ENCODE peak calls at places on chromosomes 4 and X, in eight cellular contexts. One of them, this sample, is unnamed.

GRCh38 chr4:41216294-41217019 is 2.1 kb upstream of the APBB2 start:
- DNase-seq in kidney glomerular epithelial cell: peak; percentile 74
- DNase-seq in testis: peak; percentile 83
- DNase-seq in stimulated activated CD4-positive, alpha-beta T cell treated with anti-CD3 and anti-CD28 coated beads, TNF-alpha, amount 100 ng/mL, for 48 hours: peak; percentile 44
- DNase-seq in hippocampal formation: peak; percentile 32
- DNase-seq in occipital lobe: peak; percentile 57
- DNase-seq in AG10803: peak; percentile 73
- DNase-seq in H1: peak; percentile 91
- DNase-seq in this sample: peak; percentile 52

GRCh38 chr4:113328514-113328913 is 279.1 kb downstream of the ANK2 start:
- DNase-seq in stimulated activated CD4-positive, alpha-beta T cell treated with anti-CD3 and anti-CD28 coated beads, TNF-alpha, amount 100 ng/mL, for 48 hours: no peak
- DNase-seq in hippocampal formation: no peak
- DNase-seq in occipital lobe: no peak
- DNase-seq in H1: peak; percentile 65
- DNase-seq in testis: peak; percentile 28
- DNase-seq in kidney glomerular epithelial cell: no peak
- DNase-seq in AG10803: no peak
- DNase-seq in this sample: no peak

GRCh38 chrX:32525234-32525633 is 686.1 kb downstream of the DMD start:
- DNase-seq in hippocampal formation: no peak
- DNase-seq in occipital lobe: no peak
- DNase-seq in stimulated activated CD4-positive, alpha-beta T cell treated with anti-CD3 and anti-CD28 coated beads, TNF-alpha, amount 100 ng/mL, for 48 hours: no peak
- DNase-seq in AG10803: no peak
- DNase-seq in kidney glomerular epithelial cell: no peak
- DNase-seq in testis: no peak
- DNase-seq in H1: no peak
- DNase-seq in this sample: no peak

GRCh38 chr4:174284181-174284886 is 623 bp downstream of the CEP44 start:
- DNase-seq in H1: no peak
- DNase-seq in AG10803: peak; percentile 49
- DNase-seq in occipital lobe: no peak
- DNase-seq in testis: no peak
- DNase-seq in stimulated activated CD4-positive, alpha-beta T cell treated with anti-CD3 and anti-CD28 coated beads, TNF-alpha, amount 100 ng/mL, for 48 hours: no peak
- DNase-seq in hippocampal formation: no peak
- DNase-seq in kidney glomerular epithelial cell: peak; percentile 67
- DNase-seq in this sample: no peak

GRCh38 chr4:80253510-80253909 is 13.0 kb upstream of the FGF5 start:
- DNase-seq in testis: no peak
- DNase-seq in stimulated activated CD4-positive, alpha-beta T cell treated with anti-CD3 and anti-CD28 coated beads, TNF-alpha, amount 100 ng/mL, for 48 hours: no peak
- DNase-seq in kidney glomerular epithelial cell: no peak
- DNase-seq in hippocampal formation: no peak
- DNase-seq in AG10803: no peak
- DNase-seq in H1: no peak
- DNase-seq in occipital lobe: no peak
- DNase-seq in this sample: no peak

GRCh38 chr4:1855334-1856070 is 454 bp downstream of the LETM1 start:
- DNase-seq in occipital lobe: no peak
- DNase-seq in kidney glomerular epithelial cell: no peak
- DNase-seq in testis: peak; percentile 41
- DNase-seq in H1: peak; percentile 57
- DNase-seq in AG10803: no peak
- DNase-seq in hippocampal formation: no peak
- DNase-seq in stimulated activated CD4-positive, alpha-beta T cell treated with anti-CD3 and anti-CD28 coated beads, TNF-alpha, amount 100 ng/mL, for 48 hours: no peak
- DNase-seq in this sample: no peak

GRCh38 chr4:110532901-110533589 is 57.1 kb downstream of the ENPEP start:
- DNase-seq in testis: no peak
- DNase-seq in occipital lobe: no peak
- DNase-seq in stimulated activated CD4-positive, alpha-beta T cell treated with anti-CD3 and anti-CD28 coated beads, TNF-alpha, amount 100 ng/mL, for 48 hours: no peak
- DNase-seq in H1: no peak
- DNase-seq in kidney glomerular epithelial cell: no peak
- DNase-seq in hippocampal formation: no peak
- DNase-seq in AG10803: peak; percentile 78
- DNase-seq in this sample: no peak

GRCh38 chrX:119762718-119763117 is 4.3 kb downstream of the SOWAHD start:
- DNase-seq in kidney glomerular epithelial cell: peak; percentile 20
- DNase-seq in AG10803: peak; percentile 61
- DNase-seq in H1: no peak
- DNase-seq in testis: no peak
- DNase-seq in occipital lobe: no peak
- DNase-seq in stimulated activated CD4-positive, alpha-beta T cell treated with anti-CD3 and anti-CD28 coated beads, TNF-alpha, amount 100 ng/mL, for 48 hours: no peak
- DNase-seq in hippocampal formation: no peak
- DNase-seq in this sample: no peak

GRCh38 chrX:150935466-150935865 is 37.0 kb upstream of the CD99L2 start:
- DNase-seq in kidney glomerular epithelial cell: peak; percentile 33
- DNase-seq in stimulated activated CD4-positive, alpha-beta T cell treated with anti-CD3 and anti-CD28 coated beads, TNF-alpha, amount 100 ng/mL, for 48 hours: no peak
- DNase-seq in testis: no peak
- DNase-seq in hippocampal formation: no peak
- DNase-seq in AG10803: peak; percentile 88
- DNase-seq in H1: no peak
- DNase-seq in occipital lobe: no peak
- DNase-seq in this sample: no peak

GRCh38 chrX:104482757-104483156 is 83.2 kb upstream of the IL1RAPL2 start:
- DNase-seq in occipital lobe: no peak
- DNase-seq in stimulated activated CD4-positive, alpha-beta T cell treated with anti-CD3 and anti-CD28 coated beads, TNF-alpha, amount 100 ng/mL, for 48 hours: no peak
- DNase-seq in AG10803: no peak
- DNase-seq in H1: no peak
- DNase-seq in kidney glomerular epithelial cell: no peak
- DNase-seq in hippocampal formation: no peak
- DNase-seq in testis: no peak
- DNase-seq in this sample: no peak

GRCh38 chr4:140609548-140610425 is 41.0 kb upstream of the UCP1 start:
- DNase-seq in testis: no peak
- DNase-seq in occipital lobe: no peak
- DNase-seq in AG10803: peak; percentile 49
- DNase-seq in stimulated activated CD4-positive, alpha-beta T cell treated with anti-CD3 and anti-CD28 coated beads, TNF-alpha, amount 100 ng/mL, for 48 hours: no peak
- DNase-seq in hippocampal formation: no peak
- DNase-seq in H1: no peak
- DNase-seq in kidney glomerular epithelial cell: peak; percentile 67
- DNase-seq in this sample: peak; percentile 11

GRCh38 chr4:163367651-163368050 is 24.0 kb downstream of the NPY5R start:
- DNase-seq in testis: no peak
- DNase-seq in hippocampal formation: no peak
- DNase-seq in stimulated activated CD4-positive, alpha-beta T cell treated with anti-CD3 and anti-CD28 coated beads, TNF-alpha, amount 100 ng/mL, for 48 hours: no peak
- DNase-seq in kidney glomerular epithelial cell: peak; percentile 32
- DNase-seq in H1: no peak
- DNase-seq in AG10803: no peak
- DNase-seq in occipital lobe: no peak
- DNase-seq in this sample: no peak

GRCh38 chr4:8699479-8700145 is 107.0 kb downstream of the CPZ start:
- DNase-seq in H1: peak; percentile 42
- DNase-seq in occipital lobe: no peak
- DNase-seq in testis: no peak
- DNase-seq in stimulated activated CD4-positive, alpha-beta T cell treated with anti-CD3 and anti-CD28 coated beads, TNF-alpha, amount 100 ng/mL, for 48 hours: no peak
- DNase-seq in kidney glomerular epithelial cell: no peak
- DNase-seq in hippocampal formation: no peak
- DNase-seq in AG10803: no peak
- DNase-seq in this sample: no peak

GRCh38 chrX:77003956-77004355 is 443.2 kb upstream of the FGF16 start:
- DNase-seq in H1: no peak
- DNase-seq in AG10803: peak; percentile 38
- DNase-seq in occipital lobe: no peak
- DNase-seq in hippocampal formation: no peak
- DNase-seq in kidney glomerular epithelial cell: no peak
- DNase-seq in stimulated activated CD4-positive, alpha-beta T cell treated with anti-CD3 and anti-CD28 coated beads, TNF-alpha, amount 100 ng/mL, for 48 hours: peak; percentile 20
- DNase-seq in testis: no peak
- DNase-seq in this sample: no peak

GRCh38 chrX:34770511-34770910 is 113.4 kb upstream of the TMEM47 start:
- DNase-seq in kidney glomerular epithelial cell: no peak
- DNase-seq in hippocampal formation: no peak
- DNase-seq in AG10803: peak; percentile 81
- DNase-seq in testis: no peak
- DNase-seq in H1: no peak
- DNase-seq in stimulated activated CD4-positive, alpha-beta T cell treated with anti-CD3 and anti-CD28 coated beads, TNF-alpha, amount 100 ng/mL, for 48 hours: no peak
- DNase-seq in occipital lobe: no peak
- DNase-seq in this sample: no peak

GRCh38 chr4:158906073-158906472 is 137.2 kb downstream of the FNIP2 start:
- DNase-seq in kidney glomerular epithelial cell: no peak
- DNase-seq in AG10803: no peak
- DNase-seq in H1: no peak
- DNase-seq in hippocampal formation: no peak
- DNase-seq in occipital lobe: no peak
- DNase-seq in stimulated activated CD4-positive, alpha-beta T cell treated with anti-CD3 and anti-CD28 coated beads, TNF-alpha, amount 100 ng/mL, for 48 hours: no peak
- DNase-seq in testis: no peak
- DNase-seq in this sample: no peak

GRCh38 chrX:68432648-68433047 is 647 bp downstream of the OPHN1 start:
- DNase-seq in hippocampal formation: no peak
- DNase-seq in testis: no peak
- DNase-seq in H1: no peak
- DNase-seq in occipital lobe: no peak
- DNase-seq in kidney glomerular epithelial cell: no peak
- DNase-seq in AG10803: peak; percentile 22
- DNase-seq in stimulated activated CD4-positive, alpha-beta T cell treated with anti-CD3 and anti-CD28 coated beads, TNF-alpha, amount 100 ng/mL, for 48 hours: no peak
- DNase-seq in this sample: no peak

GRCh38 chr4:3307891-3308575 is 15.2 kb downstream of the RGS12 start:
- DNase-seq in occipital lobe: no peak
- DNase-seq in stimulated activated CD4-positive, alpha-beta T cell treated with anti-CD3 and anti-CD28 coated beads, TNF-alpha, amount 100 ng/mL, for 48 hours: no peak
- DNase-seq in H1: no peak
- DNase-seq in testis: no peak
- DNase-seq in kidney glomerular epithelial cell: no peak
- DNase-seq in hippocampal formation: no peak
- DNase-seq in AG10803: no peak
- DNase-seq in this sample: no peak

GRCh38 chrX:69618803-69619202 is 2.9 kb downstream of the EDA start:
- DNase-seq in kidney glomerular epithelial cell: peak; percentile 5
- DNase-seq in hippocampal formation: peak; percentile 9
- DNase-seq in H1: no peak
- DNase-seq in testis: peak; percentile 14
- DNase-seq in occipital lobe: no peak
- DNase-seq in AG10803: peak; percentile 3
- DNase-seq in stimulated activated CD4-positive, alpha-beta T cell treated with anti-CD3 and anti-CD28 coated beads, TNF-alpha, amount 100 ng/mL, for 48 hours: no peak
- DNase-seq in this sample: no peak

GRCh38 chr4:121228851-121229250 is 64.7 kb upstream of the TNIP3 start:
- DNase-seq in testis: no peak
- DNase-seq in occipital lobe: no peak
- DNase-seq in kidney glomerular epithelial cell: no peak
- DNase-seq in stimulated activated CD4-positive, alpha-beta T cell treated with anti-CD3 and anti-CD28 coated beads, TNF-alpha, amount 100 ng/mL, for 48 hours: no peak
- DNase-seq in hippocampal formation: no peak
- DNase-seq in AG10803: no peak
- DNase-seq in H1: no peak
- DNase-seq in this sample: no peak

GRCh38 chrX:120840826-120841225 is 34.8 kb downstream of the CT47B1 start:
- DNase-seq in occipital lobe: no peak
- DNase-seq in hippocampal formation: no peak
- DNase-seq in stimulated activated CD4-positive, alpha-beta T cell treated with anti-CD3 and anti-CD28 coated beads, TNF-alpha, amount 100 ng/mL, for 48 hours: no peak
- DNase-seq in AG10803: peak; percentile 64
- DNase-seq in H1: no peak
- DNase-seq in testis: no peak
- DNase-seq in kidney glomerular epithelial cell: no peak
- DNase-seq in this sample: no peak

GRCh38 chrX:154329284-154329683 is 33.7 kb downstream of the TKTL1 start:
- DNase-seq in kidney glomerular epithelial cell: no peak
- DNase-seq in H1: no peak
- DNase-seq in occipital lobe: no peak
- DNase-seq in stimulated activated CD4-positive, alpha-beta T cell treated with anti-CD3 and anti-CD28 coated beads, TNF-alpha, amount 100 ng/mL, for 48 hours: no peak
- DNase-seq in AG10803: no peak
- DNase-seq in testis: no peak
- DNase-seq in hippocampal formation: no peak
- DNase-seq in this sample: no peak

GRCh38 chr4:166075599-166075998 is 202.6 kb downstream of the TLL1 start:
- DNase-seq in stimulated activated CD4-positive, alpha-beta T cell treated with anti-CD3 and anti-CD28 coated beads, TNF-alpha, amount 100 ng/mL, for 48 hours: no peak
- DNase-seq in testis: no peak
- DNase-seq in hippocampal formation: no peak
- DNase-seq in H1: no peak
- DNase-seq in occipital lobe: no peak
- DNase-seq in AG10803: no peak
- DNase-seq in kidney glomerular epithelial cell: no peak
- DNase-seq in this sample: no peak

GRCh38 chr4:13654158-13654797 is 26.8 kb upstream of the BOD1L1 start:
- DNase-seq in hippocampal formation: peak; percentile 73
- DNase-seq in AG10803: peak; percentile 50
- DNase-seq in stimulated activated CD4-positive, alpha-beta T cell treated with anti-CD3 and anti-CD28 coated beads, TNF-alpha, amount 100 ng/mL, for 48 hours: peak; percentile 74
- DNase-seq in testis: peak; percentile 92
- DNase-seq in H1: peak; percentile 93
- DNase-seq in kidney glomerular epithelial cell: peak; percentile 51
- DNase-seq in occipital lobe: peak; percentile 79
- DNase-seq in this sample: peak; percentile 36

GRCh38 chr4:7070729-7071511 is 3.1 kb upstream of the GRPEL1 start:
- DNase-seq in H1: peak; percentile 98
- DNase-seq in hippocampal formation: peak; percentile 66
- DNase-seq in AG10803: peak; percentile 57
- DNase-seq in occipital lobe: peak; percentile 66
- DNase-seq in stimulated activated CD4-positive, alpha-beta T cell treated with anti-CD3 and anti-CD28 coated beads, TNF-alpha, amount 100 ng/mL, for 48 hours: peak; percentile 82
- DNase-seq in kidney glomerular epithelial cell: peak; percentile 66
- DNase-seq in testis: peak; percentile 91
- DNase-seq in this sample: no peak

GRCh38 chr4:184833046-184833838 is 7.5 kb upstream of the ACSL1 start:
- DNase-seq in H1: no peak
- DNase-seq in AG10803: no peak
- DNase-seq in testis: no peak
- DNase-seq in kidney glomerular epithelial cell: no peak
- DNase-seq in occipital lobe: no peak
- DNase-seq in stimulated activated CD4-positive, alpha-beta T cell treated with anti-CD3 and anti-CD28 coated beads, TNF-alpha, amount 100 ng/mL, for 48 hours: no peak
- DNase-seq in hippocampal formation: no peak
- DNase-seq in this sample: no peak

GRCh38 chrX:130770615-130771014 is 132.4 kb downstream of the ENOX2 start:
- DNase-seq in AG10803: peak; percentile 68
- DNase-seq in occipital lobe: no peak
- DNase-seq in stimulated activated CD4-positive, alpha-beta T cell treated with anti-CD3 and anti-CD28 coated beads, TNF-alpha, amount 100 ng/mL, for 48 hours: no peak
- DNase-seq in testis: no peak
- DNase-seq in H1: no peak
- DNase-seq in hippocampal formation: no peak
- DNase-seq in kidney glomerular epithelial cell: peak; percentile 21
- DNase-seq in this sample: no peak

GRCh38 chrX:9907645-9908387 is 59.3 kb upstream of the CLDN34 start:
- DNase-seq in AG10803: no peak
- DNase-seq in occipital lobe: no peak
- DNase-seq in H1: no peak
- DNase-seq in testis: no peak
- DNase-seq in stimulated activated CD4-positive, alpha-beta T cell treated with anti-CD3 and anti-CD28 coated beads, TNF-alpha, amount 100 ng/mL, for 48 hours: no peak
- DNase-seq in hippocampal formation: no peak
- DNase-seq in kidney glomerular epithelial cell: no peak
- DNase-seq in this sample: no peak

GRCh38 chr4:3075652-3075981 is 1.1 kb downstream of the HTT start:
- DNase-seq in H1: no peak
- DNase-seq in AG10803: no peak
- DNase-seq in occipital lobe: no peak
- DNase-seq in kidney glomerular epithelial cell: no peak
- DNase-seq in testis: no peak
- DNase-seq in hippocampal formation: no peak
- DNase-seq in stimulated activated CD4-positive, alpha-beta T cell treated with anti-CD3 and anti-CD28 coated beads, TNF-alpha, amount 100 ng/mL, for 48 hours: no peak
- DNase-seq in this sample: no peak

GRCh38 chrX:9023293-9023692 is 10.6 kb downstream of the FAM9B start:
- DNase-seq in testis: no peak
- DNase-seq in hippocampal formation: no peak
- DNase-seq in kidney glomerular epithelial cell: no peak
- DNase-seq in stimulated activated CD4-positive, alpha-beta T cell treated with anti-CD3 and anti-CD28 coated beads, TNF-alpha, amount 100 ng/mL, for 48 hours: no peak
- DNase-seq in AG10803: no peak
- DNase-seq in occipital lobe: no peak
- DNase-seq in H1: no peak
- DNase-seq in this sample: no peak

GRCh38 chr4:110005461-110006056 is 92.9 kb downstream of the EGF start:
- DNase-seq in testis: no peak
- DNase-seq in hippocampal formation: no peak
- DNase-seq in H1: no peak
- DNase-seq in AG10803: peak; percentile 74
- DNase-seq in kidney glomerular epithelial cell: peak; percentile 76
- DNase-seq in occipital lobe: no peak
- DNase-seq in stimulated activated CD4-positive, alpha-beta T cell treated with anti-CD3 and anti-CD28 coated beads, TNF-alpha, amount 100 ng/mL, for 48 hours: no peak
- DNase-seq in this sample: peak; percentile 8

GRCh38 chr4:2354127-2354526 is 64.3 kb downstream of the ZFYVE28 start:
- DNase-seq in AG10803: no peak
- DNase-seq in stimulated activated CD4-positive, alpha-beta T cell treated with anti-CD3 and anti-CD28 coated beads, TNF-alpha, amount 100 ng/mL, for 48 hours: no peak
- DNase-seq in kidney glomerular epithelial cell: no peak
- DNase-seq in H1: no peak
- DNase-seq in testis: no peak
- DNase-seq in occipital lobe: no peak
- DNase-seq in hippocampal formation: no peak
- DNase-seq in this sample: no peak

GRCh38 chrX:140933056-140933455 is 69.3 kb upstream of the SPANXB1 start:
- DNase-seq in H1: no peak
- DNase-seq in kidney glomerular epithelial cell: no peak
- DNase-seq in hippocampal formation: no peak
- DNase-seq in testis: no peak
- DNase-seq in stimulated activated CD4-positive, alpha-beta T cell treated with anti-CD3 and anti-CD28 coated beads, TNF-alpha, amount 100 ng/mL, for 48 hours: no peak
- DNase-seq in occipital lobe: no peak
- DNase-seq in AG10803: no peak
- DNase-seq in this sample: no peak

GRCh38 chrX:155246748-155247147 is 17.5 kb downstream of the RAB39B start:
- DNase-seq in hippocampal formation: no peak
- DNase-seq in stimulated activated CD4-positive, alpha-beta T cell treated with anti-CD3 and anti-CD28 coated beads, TNF-alpha, amount 100 ng/mL, for 48 hours: no peak
- DNase-seq in testis: no peak
- DNase-seq in AG10803: no peak
- DNase-seq in occipital lobe: no peak
- DNase-seq in H1: no peak
- DNase-seq in kidney glomerular epithelial cell: no peak
- DNase-seq in this sample: no peak

This sample was measured in NCI-H1417 treated with DMSO at 0.1 percent for 48 hours.